ENCODE peak calls at places on chromosome 9, in seven cellular contexts. One of them, this sample, is unnamed.

GRCh38 chr9:16679327-16679821 is 191.1 kb downstream of the BNC2 start:
- DNase-seq in hippocampal formation: no peak
- DNase-seq in HL-60: no peak
- DNase-seq in cardiac fibroblast: no peak
- DNase-seq in NCI-H1105: no peak
- DNase-seq in lower leg skin: no peak
- DNase-seq in stimulated activated CD4-positive, alpha-beta T cell treated with anti-CD3 and anti-CD28 coated beads, Interleukin-12 subunit alpha, Interleukin-12 subunit beta, amount 100 ng/mL, for 24 hours: no peak
- DNase-seq in this sample: no peak

GRCh38 chr9:123003467-123003866 is 30.0 kb upstream of the GPR21 start:
- DNase-seq in stimulated activated CD4-positive, alpha-beta T cell treated with anti-CD3 and anti-CD28 coated beads, Interleukin-12 subunit alpha, Interleukin-12 subunit beta, amount 100 ng/mL, for 24 hours: no peak
- DNase-seq in lower leg skin: no peak
- DNase-seq in hippocampal formation: no peak
- DNase-seq in HL-60: no peak
- DNase-seq in cardiac fibroblast: peak; percentile 48
- DNase-seq in NCI-H1105: no peak
- DNase-seq in this sample: no peak

GRCh38 chr9:110919609-110920008 is 118.7 kb downstream of the LPAR1 start:
- DNase-seq in cardiac fibroblast: peak; percentile 88
- DNase-seq in hippocampal formation: no peak
- DNase-seq in lower leg skin: no peak
- DNase-seq in NCI-H1105: no peak
- DNase-seq in stimulated activated CD4-positive, alpha-beta T cell treated with anti-CD3 and anti-CD28 coated beads, Interleukin-12 subunit alpha, Interleukin-12 subunit beta, amount 100 ng/mL, for 24 hours: no peak
- DNase-seq in HL-60: peak; percentile 43
- DNase-seq in this sample: no peak

GRCh38 chr9:98879094-98879957 is 64.4 kb upstream of the COL15A1 start:
- DNase-seq in lower leg skin: peak; percentile 23
- DNase-seq in hippocampal formation: no peak
- DNase-seq in HL-60: no peak
- DNase-seq in cardiac fibroblast: no peak
- DNase-seq in NCI-H1105: no peak
- DNase-seq in stimulated activated CD4-positive, alpha-beta T cell treated with anti-CD3 and anti-CD28 coated beads, Interleukin-12 subunit alpha, Interleukin-12 subunit beta, amount 100 ng/mL, for 24 hours: no peak
- DNase-seq in this sample: no peak

GRCh38 chr9:115305543-115305942 is 187.6 kb upstream of the TNC start:
- DNase-seq in hippocampal formation: no peak
- DNase-seq in cardiac fibroblast: peak; percentile 7
- DNase-seq in lower leg skin: no peak
- DNase-seq in HL-60: no peak
- DNase-seq in stimulated activated CD4-positive, alpha-beta T cell treated with anti-CD3 and anti-CD28 coated beads, Interleukin-12 subunit alpha, Interleukin-12 subunit beta, amount 100 ng/mL, for 24 hours: no peak
- DNase-seq in NCI-H1105: no peak
- DNase-seq in this sample: no peak

GRCh38 chr9:130199605-130200004 is 27.4 kb downstream of the NCS1 start:
- DNase-seq in NCI-H1105: no peak
- DNase-seq in hippocampal formation: no peak
- DNase-seq in lower leg skin: no peak
- DNase-seq in cardiac fibroblast: peak; percentile 45
- DNase-seq in HL-60: no peak
- DNase-seq in stimulated activated CD4-positive, alpha-beta T cell treated with anti-CD3 and anti-CD28 coated beads, Interleukin-12 subunit alpha, Interleukin-12 subunit beta, amount 100 ng/mL, for 24 hours: no peak
- DNase-seq in this sample: no peak

GRCh38 chr9:13586726-13587392 is 307.4 kb upstream of the MPDZ start:
- DNase-seq in hippocampal formation: no peak
- DNase-seq in NCI-H1105: no peak
- DNase-seq in cardiac fibroblast: no peak
- DNase-seq in stimulated activated CD4-positive, alpha-beta T cell treated with anti-CD3 and anti-CD28 coated beads, Interleukin-12 subunit alpha, Interleukin-12 subunit beta, amount 100 ng/mL, for 24 hours: no peak
- DNase-seq in HL-60: no peak
- DNase-seq in lower leg skin: no peak
- DNase-seq in this sample: no peak

GRCh38 chr9:70085241-70085640 is 41.6 kb downstream of the MAMDC2 start:
- DNase-seq in lower leg skin: no peak
- DNase-seq in stimulated activated CD4-positive, alpha-beta T cell treated with anti-CD3 and anti-CD28 coated beads, Interleukin-12 subunit alpha, Interleukin-12 subunit beta, amount 100 ng/mL, for 24 hours: no peak
- DNase-seq in HL-60: no peak
- DNase-seq in hippocampal formation: no peak
- DNase-seq in cardiac fibroblast: peak; percentile 58
- DNase-seq in NCI-H1105: no peak
- DNase-seq in this sample: no peak

GRCh38 chr9:108761530-108762347 is 94.0 kb downstream of the ACTL7B start:
- DNase-seq in lower leg skin: peak; percentile 91
- DNase-seq in stimulated activated CD4-positive, alpha-beta T cell treated with anti-CD3 and anti-CD28 coated beads, Interleukin-12 subunit alpha, Interleukin-12 subunit beta, amount 100 ng/mL, for 24 hours: peak; percentile 4
- DNase-seq in cardiac fibroblast: peak; percentile 68
- DNase-seq in NCI-H1105: peak; percentile 31
- DNase-seq in hippocampal formation: peak; percentile 28
- DNase-seq in HL-60: peak; percentile 48
- DNase-seq in this sample: no peak

GRCh38 chr9:106874657-106875056 is 11.7 kb downstream of the ZNF462 start:
- DNase-seq in cardiac fibroblast: no peak
- DNase-seq in NCI-H1105: no peak
- DNase-seq in lower leg skin: no peak
- DNase-seq in HL-60: no peak
- DNase-seq in stimulated activated CD4-positive, alpha-beta T cell treated with anti-CD3 and anti-CD28 coated beads, Interleukin-12 subunit alpha, Interleukin-12 subunit beta, amount 100 ng/mL, for 24 hours: no peak
- DNase-seq in hippocampal formation: no peak
- DNase-seq in this sample: no peak

GRCh38 chr9:136886610-136887597 is 588 bp downstream of the TRAF2 start:
- DNase-seq in HL-60: peak; percentile 27
- DNase-seq in lower leg skin: no peak
- DNase-seq in hippocampal formation: peak; percentile 5
- DNase-seq in NCI-H1105: peak; percentile 1
- DNase-seq in cardiac fibroblast: peak; percentile 12
- DNase-seq in stimulated activated CD4-positive, alpha-beta T cell treated with anti-CD3 and anti-CD28 coated beads, Interleukin-12 subunit alpha, Interleukin-12 subunit beta, amount 100 ng/mL, for 24 hours: no peak
- DNase-seq in this sample: no peak

GRCh38 chr9:5510991-5511390 is 660 bp downstream of the PDCD1LG2 start:
- DNase-seq in cardiac fibroblast: no peak
- DNase-seq in lower leg skin: no peak
- DNase-seq in HL-60: no peak
- DNase-seq in hippocampal formation: no peak
- DNase-seq in stimulated activated CD4-positive, alpha-beta T cell treated with anti-CD3 and anti-CD28 coated beads, Interleukin-12 subunit alpha, Interleukin-12 subunit beta, amount 100 ng/mL, for 24 hours: no peak
- DNase-seq in NCI-H1105: peak; percentile 13
- DNase-seq in this sample: no peak

GRCh38 chr9:5886114-5886939 is 4.4 kb upstream of the MLANA start:
- DNase-seq in stimulated activated CD4-positive, alpha-beta T cell treated with anti-CD3 and anti-CD28 coated beads, Interleukin-12 subunit alpha, Interleukin-12 subunit beta, amount 100 ng/mL, for 24 hours: peak; percentile 62
- DNase-seq in lower leg skin: peak; percentile 91
- DNase-seq in NCI-H1105: peak; percentile 69
- DNase-seq in hippocampal formation: peak; percentile 37
- DNase-seq in HL-60: peak; percentile 69
- DNase-seq in cardiac fibroblast: peak; percentile 78
- DNase-seq in this sample: no peak

GRCh38 chr9:93346240-93347112 is 105.0 kb upstream of the FAM120A start:
- DNase-seq in HL-60: no peak
- DNase-seq in hippocampal formation: peak; percentile 21
- DNase-seq in cardiac fibroblast: peak; percentile 19
- DNase-seq in stimulated activated CD4-positive, alpha-beta T cell treated with anti-CD3 and anti-CD28 coated beads, Interleukin-12 subunit alpha, Interleukin-12 subunit beta, amount 100 ng/mL, for 24 hours: no peak
- DNase-seq in NCI-H1105: no peak
- DNase-seq in lower leg skin: no peak
- DNase-seq in this sample: no peak

GRCh38 chr9:98241357-98242104 is 13.9 kb downstream of the TBC1D2 start:
- DNase-seq in HL-60: peak; percentile 60
- DNase-seq in stimulated activated CD4-positive, alpha-beta T cell treated with anti-CD3 and anti-CD28 coated beads, Interleukin-12 subunit alpha, Interleukin-12 subunit beta, amount 100 ng/mL, for 24 hours: no peak
- DNase-seq in NCI-H1105: no peak
- DNase-seq in hippocampal formation: no peak
- DNase-seq in lower leg skin: no peak
- DNase-seq in cardiac fibroblast: no peak
- DNase-seq in this sample: no peak

GRCh38 chr9:130024597-130024994 is 18.4 kb downstream of the FNBP1 start:
- DNase-seq in hippocampal formation: no peak
- DNase-seq in HL-60: no peak
- DNase-seq in lower leg skin: no peak
- DNase-seq in cardiac fibroblast: no peak
- DNase-seq in NCI-H1105: no peak
- DNase-seq in stimulated activated CD4-positive, alpha-beta T cell treated with anti-CD3 and anti-CD28 coated beads, Interleukin-12 subunit alpha, Interleukin-12 subunit beta, amount 100 ng/mL, for 24 hours: no peak
- DNase-seq in this sample: no peak

GRCh38 chr9:912776-913175 is 63.7 kb upstream of the DMRT3 start:
- DNase-seq in lower leg skin: no peak
- DNase-seq in HL-60: no peak
- DNase-seq in NCI-H1105: no peak
- DNase-seq in cardiac fibroblast: no peak
- DNase-seq in stimulated activated CD4-positive, alpha-beta T cell treated with anti-CD3 and anti-CD28 coated beads, Interleukin-12 subunit alpha, Interleukin-12 subunit beta, amount 100 ng/mL, for 24 hours: no peak
- DNase-seq in hippocampal formation: no peak
- DNase-seq in this sample: no peak

GRCh38 chr9:129613520-129614175 is 7.3 kb downstream of the C9orf50 start:
- DNase-seq in NCI-H1105: no peak
- DNase-seq in hippocampal formation: peak; percentile 81
- DNase-seq in stimulated activated CD4-positive, alpha-beta T cell treated with anti-CD3 and anti-CD28 coated beads, Interleukin-12 subunit alpha, Interleukin-12 subunit beta, amount 100 ng/mL, for 24 hours: no peak
- DNase-seq in cardiac fibroblast: no peak
- DNase-seq in HL-60: no peak
- DNase-seq in lower leg skin: no peak
- DNase-seq in this sample: no peak

GRCh38 chr9:128252317-128253139 is 23.3 kb downstream of the GOLGA2 start:
- DNase-seq in cardiac fibroblast: no peak
- DNase-seq in lower leg skin: no peak
- DNase-seq in hippocampal formation: no peak
- DNase-seq in HL-60: no peak
- DNase-seq in NCI-H1105: no peak
- DNase-seq in stimulated activated CD4-positive, alpha-beta T cell treated with anti-CD3 and anti-CD28 coated beads, Interleukin-12 subunit alpha, Interleukin-12 subunit beta, amount 100 ng/mL, for 24 hours: no peak
- DNase-seq in this sample: no peak

GRCh38 chr9:91275641-91276040 is 86.1 kb downstream of the AUH start:
- DNase-seq in HL-60: no peak
- DNase-seq in cardiac fibroblast: no peak
- DNase-seq in lower leg skin: no peak
- DNase-seq in NCI-H1105: no peak
- DNase-seq in hippocampal formation: no peak
- DNase-seq in stimulated activated CD4-positive, alpha-beta T cell treated with anti-CD3 and anti-CD28 coated beads, Interleukin-12 subunit alpha, Interleukin-12 subunit beta, amount 100 ng/mL, for 24 hours: no peak
- DNase-seq in this sample: no peak

GRCh38 chr9:101485873-101486692 is 47.6 kb upstream of the RNF20 start:
- DNase-seq in lower leg skin: peak; percentile 86
- DNase-seq in cardiac fibroblast: peak; percentile 2
- DNase-seq in hippocampal formation: peak; percentile 51
- DNase-seq in HL-60: no peak
- DNase-seq in NCI-H1105: peak; percentile 34
- DNase-seq in stimulated activated CD4-positive, alpha-beta T cell treated with anti-CD3 and anti-CD28 coated beads, Interleukin-12 subunit alpha, Interleukin-12 subunit beta, amount 100 ng/mL, for 24 hours: no peak
- DNase-seq in this sample: no peak

GRCh38 chr9:134723037-134723436 is 81.4 kb downstream of the COL5A1 start:
- DNase-seq in hippocampal formation: no peak
- DNase-seq in stimulated activated CD4-positive, alpha-beta T cell treated with anti-CD3 and anti-CD28 coated beads, Interleukin-12 subunit alpha, Interleukin-12 subunit beta, amount 100 ng/mL, for 24 hours: no peak
- DNase-seq in cardiac fibroblast: no peak
- DNase-seq in HL-60: no peak
- DNase-seq in NCI-H1105: no peak
- DNase-seq in lower leg skin: no peak
- DNase-seq in this sample: no peak

GRCh38 chr9:98922721-98923435 is 20.8 kb upstream of the COL15A1 start:
- DNase-seq in HL-60: no peak
- DNase-seq in lower leg skin: peak; percentile 79
- DNase-seq in stimulated activated CD4-positive, alpha-beta T cell treated with anti-CD3 and anti-CD28 coated beads, Interleukin-12 subunit alpha, Interleukin-12 subunit beta, amount 100 ng/mL, for 24 hours: no peak
- DNase-seq in cardiac fibroblast: no peak
- DNase-seq in hippocampal formation: no peak
- DNase-seq in NCI-H1105: no peak
- DNase-seq in this sample: no peak

GRCh38 chr9:126131066-126132010 is 195.3 kb upstream of the MVB12B start:
- DNase-seq in lower leg skin: peak; percentile 60
- DNase-seq in stimulated activated CD4-positive, alpha-beta T cell treated with anti-CD3 and anti-CD28 coated beads, Interleukin-12 subunit alpha, Interleukin-12 subunit beta, amount 100 ng/mL, for 24 hours: no peak
- DNase-seq in HL-60: no peak
- DNase-seq in hippocampal formation: no peak
- DNase-seq in NCI-H1105: no peak
- DNase-seq in cardiac fibroblast: no peak
- DNase-seq in this sample: no peak

GRCh38 chr9:129932303-129933151 is 97.3 kb downstream of the USP20 start:
- DNase-seq in HL-60: peak; percentile 49
- DNase-seq in hippocampal formation: no peak
- DNase-seq in stimulated activated CD4-positive, alpha-beta T cell treated with anti-CD3 and anti-CD28 coated beads, Interleukin-12 subunit alpha, Interleukin-12 subunit beta, amount 100 ng/mL, for 24 hours: no peak
- DNase-seq in lower leg skin: peak; percentile 28
- DNase-seq in cardiac fibroblast: peak; percentile 43
- DNase-seq in NCI-H1105: no peak
- DNase-seq in this sample: no peak

GRCh38 chr9:36993933-36994764 is 39.9 kb downstream of the PAX5 start:
- DNase-seq in hippocampal formation: no peak
- DNase-seq in stimulated activated CD4-positive, alpha-beta T cell treated with anti-CD3 and anti-CD28 coated beads, Interleukin-12 subunit alpha, Interleukin-12 subunit beta, amount 100 ng/mL, for 24 hours: no peak
- DNase-seq in cardiac fibroblast: no peak
- DNase-seq in lower leg skin: no peak
- DNase-seq in HL-60: no peak
- DNase-seq in NCI-H1105: no peak
- DNase-seq in this sample: no peak

GRCh38 chr9:130331573-130331972 is 66.0 kb downstream of the HMCN2 start:
- DNase-seq in stimulated activated CD4-positive, alpha-beta T cell treated with anti-CD3 and anti-CD28 coated beads, Interleukin-12 subunit alpha, Interleukin-12 subunit beta, amount 100 ng/mL, for 24 hours: no peak
- DNase-seq in HL-60: no peak
- DNase-seq in cardiac fibroblast: peak; percentile 72
- DNase-seq in hippocampal formation: no peak
- DNase-seq in lower leg skin: no peak
- DNase-seq in NCI-H1105: no peak
- DNase-seq in this sample: no peak

GRCh38 chr9:6827370-6827949 is 69.7 kb downstream of the KDM4C start:
- DNase-seq in lower leg skin: no peak
- DNase-seq in hippocampal formation: no peak
- DNase-seq in NCI-H1105: peak; percentile 45
- DNase-seq in HL-60: peak; percentile 43
- DNase-seq in stimulated activated CD4-positive, alpha-beta T cell treated with anti-CD3 and anti-CD28 coated beads, Interleukin-12 subunit alpha, Interleukin-12 subunit beta, amount 100 ng/mL, for 24 hours: no peak
- DNase-seq in cardiac fibroblast: peak; percentile 64
- DNase-seq in this sample: no peak

This sample was measured in amniotic stem cell.